ENCODE peak calls at places on chromosomes 13 and 19, in five cellular contexts. Q is CD4-positive, CD25-positive, alpha-beta regulatory T cell; I is AG04450; B is tibial nerve; G is IMR-90. D is an unnamed sample.
A peak's percentile ranks its signal among the peaks of the same experiment; 100 is the strongest.

GRCh38 chr19:6479836-6480398 is 1.7 kb downstream of the DENND1C start:
- DNase-seq in Q (no peak), I (no peak), B (no peak), G (no peak), D (no peak)

GRCh38 chr13:45873491-45874360 is 22.2 kb upstream of the SIAH3 start:
- DNase-seq in Q (no peak), I (no peak), B (no peak), G (no peak), D (no peak)

GRCh38 chr13:83325454-83325853 is 556.8 kb downstream of the SLITRK1 start:
- DNase-seq in Q (no peak), I (peak; percentile 47), B (no peak), G (peak; percentile 86), D (no peak)

GRCh38 chr13:76016799-76017198 is 380.7 kb downstream of the LMO7 start:
- DNase-seq in Q (peak; percentile 28), I (no peak), B (no peak), G (peak; percentile 23), D (peak; percentile 20)

GRCh38 chr19:32421589-32422361 is 16.2 kb downstream of the DPY19L3 start:
- DNase-seq in Q (peak; percentile 38), I (no peak), B (no peak), G (no peak), D (no peak)

GRCh38 chr19:14072535-14073231 is at the start of gene MISP3:
- DNase-seq in Q (peak; percentile 39), I (no peak), B (no peak), G (no peak), D (no peak)

GRCh38 chr13:113968463-113969310 is 5.2 kb downstream of the C13orf46 start:
- DNase-seq in Q (no peak), I (no peak), B (no peak), G (no peak), D (no peak)

GRCh38 chr13:31160857-31161582 is 684 bp downstream of the HSPH1 start:
- DNase-seq in Q (peak; percentile 70), I (peak; percentile 33), B (peak; percentile 19), G (peak; percentile 75), D (no peak)

GRCh38 chr13:80132741-80133601 is 208.0 kb downstream of the SPRY2 start:
- DNase-seq in Q (no peak), I (no peak), B (peak; percentile 13), G (peak; percentile 62), D (no peak)

GRCh38 chr19:33388817-33389573 is 15.5 kb downstream of the CEBPG start:
- DNase-seq in Q (no peak), I (no peak), B (no peak), G (no peak), D (no peak)

GRCh38 chr13:63551731-63552130 is 2136.1 kb upstream of the PCDH20 start:
- DNase-seq in Q (no peak), I (no peak), B (no peak), G (no peak), D (no peak)

GRCh38 chr19:3111586-3112247 is 17.6 kb downstream of the GNA11 start:
- DNase-seq in Q (no peak), I (no peak), B (no peak), G (no peak), D (no peak)

GRCh38 chr19:13621413-13621812 is 115.1 kb upstream of the CACNA1A start:
- DNase-seq in Q (peak; percentile 16), I (peak; percentile 67), B (no peak), G (peak; percentile 96), D (no peak)

GRCh38 chr13:57123660-57124059 is 17.1 kb upstream of the PRR20A start:
- DNase-seq in Q (no peak), I (no peak), B (no peak), G (no peak), D (no peak)

GRCh38 chr19:51093066-51093465 is 10.4 kb upstream of the KLK14 start:
- DNase-seq in Q (no peak), I (no peak), B (no peak), G (no peak), D (no peak)

GRCh38 chr13:51034906-51035305 is 76.2 kb downstream of the C13orf42 start:
- DNase-seq in Q (no peak), I (no peak), B (no peak), G (no peak), D (no peak)

GRCh38 chr13:35857769-35858168 is 273.4 kb downstream of the DCLK1 start:
- DNase-seq in Q (no peak), I (no peak), B (no peak), G (peak; percentile 32), D (no peak)

GRCh38 chr13:110187501-110188161 is 119.3 kb downstream of the COL4A1 start:
- DNase-seq in Q (no peak), I (peak; percentile 15), B (no peak), G (peak; percentile 78), D (no peak)

GRCh38 chr19:51772977-51773376 is 12.0 kb downstream of the FPR2 start:
- DNase-seq in Q (no peak), I (no peak), B (no peak), G (no peak), D (no peak)

GRCh38 chr13:52084971-52085370 is 43.9 kb downstream of the NEK5 start:
- DNase-seq in Q (no peak), I (no peak), B (no peak), G (no peak), D (no peak)

GRCh38 chr13:24066405-24067292 is 93.9 kb upstream of the SPATA13 start:
- DNase-seq in Q (no peak), I (no peak), B (no peak), G (no peak), D (no peak)

GRCh38 chr19:4952945-4953344 is 16.0 kb upstream of the KDM4B start:
- DNase-seq in Q (no peak), I (no peak), B (no peak), G (no peak), D (no peak)

GRCh38 chr13:42398542-42398941 is 126.6 kb downstream of the AKAP11 start:
- DNase-seq in Q (no peak), I (no peak), B (no peak), G (no peak), D (no peak)

GRCh38 chr13:51797664-51798488 is 6.1 kb downstream of the DHRS12 start:
- DNase-seq in Q (peak; percentile 83), I (no peak), B (no peak), G (peak; percentile 69), D (peak; percentile 64)

GRCh38 chr19:7679017-7679720 is 1.5 kb upstream of the TRAPPC5 start:
- DNase-seq in Q (peak; percentile 81), I (no peak), B (no peak), G (no peak), D (peak; percentile 75)

GRCh38 chr13:24341439-24341838 is 32.1 kb downstream of the C1QTNF9 start:
- DNase-seq in Q (no peak), I (no peak), B (no peak), G (peak; percentile 46), D (no peak)

GRCh38 chr19:45492627-45493470 is 4.0 kb downstream of the RTN2 start:
- DNase-seq in Q (no peak), I (no peak), B (no peak), G (peak; percentile 80), D (no peak)

GRCh38 chr19:49486710-49487276 is 615 bp upstream of the RPL13A start:
- DNase-seq in Q (no peak), I (no peak), B (no peak), G (no peak), D (no peak)
- H3K4me3 ChIP-seq in Q (no peak overlapping the region), I (no peak overlapping the region), B (peak overlapping the region; percentile 33), G (no peak overlapping the region), D (peak overlapping the region; percentile 45)

DNA sequence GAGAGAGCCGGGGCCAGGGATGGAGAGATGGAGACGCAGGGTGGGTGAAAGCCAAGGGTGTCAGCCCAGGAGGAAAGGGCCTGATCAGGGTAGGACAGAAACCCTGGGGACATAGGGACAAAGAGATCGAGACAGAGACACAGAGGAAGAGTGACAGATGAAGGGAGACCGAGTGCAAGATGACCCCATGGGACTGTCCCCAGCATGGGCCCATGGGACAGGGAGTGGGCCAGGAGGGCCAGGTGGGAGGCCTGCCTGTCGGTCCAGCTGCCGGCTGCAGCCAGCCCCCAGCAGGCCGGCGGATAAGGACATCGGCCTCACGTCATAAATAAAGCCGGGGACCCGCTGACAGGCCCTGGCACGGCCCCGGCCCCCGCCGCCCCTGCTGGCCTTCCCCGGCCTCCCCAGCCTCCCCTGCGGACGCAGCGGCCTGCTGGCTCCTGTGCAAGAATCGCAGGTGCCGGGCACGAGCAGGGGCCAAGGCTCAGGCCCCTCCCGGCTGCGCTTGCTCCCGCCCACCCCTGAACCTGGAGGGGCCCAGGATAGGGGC is 6.3 kb downstream of the REX1BD start:
- DNase-seq in Q (no peak), I (no peak), B (no peak), G (no peak), D (no peak)
- H3K4me3 ChIP-seq in Q (peak overlapping the region; percentile 53), I (peak overlapping the region; percentile 46), B (peak overlapping the region; percentile 51), G (peak overlapping the region; percentile 20), D (no peak overlapping the region)

DNA sequence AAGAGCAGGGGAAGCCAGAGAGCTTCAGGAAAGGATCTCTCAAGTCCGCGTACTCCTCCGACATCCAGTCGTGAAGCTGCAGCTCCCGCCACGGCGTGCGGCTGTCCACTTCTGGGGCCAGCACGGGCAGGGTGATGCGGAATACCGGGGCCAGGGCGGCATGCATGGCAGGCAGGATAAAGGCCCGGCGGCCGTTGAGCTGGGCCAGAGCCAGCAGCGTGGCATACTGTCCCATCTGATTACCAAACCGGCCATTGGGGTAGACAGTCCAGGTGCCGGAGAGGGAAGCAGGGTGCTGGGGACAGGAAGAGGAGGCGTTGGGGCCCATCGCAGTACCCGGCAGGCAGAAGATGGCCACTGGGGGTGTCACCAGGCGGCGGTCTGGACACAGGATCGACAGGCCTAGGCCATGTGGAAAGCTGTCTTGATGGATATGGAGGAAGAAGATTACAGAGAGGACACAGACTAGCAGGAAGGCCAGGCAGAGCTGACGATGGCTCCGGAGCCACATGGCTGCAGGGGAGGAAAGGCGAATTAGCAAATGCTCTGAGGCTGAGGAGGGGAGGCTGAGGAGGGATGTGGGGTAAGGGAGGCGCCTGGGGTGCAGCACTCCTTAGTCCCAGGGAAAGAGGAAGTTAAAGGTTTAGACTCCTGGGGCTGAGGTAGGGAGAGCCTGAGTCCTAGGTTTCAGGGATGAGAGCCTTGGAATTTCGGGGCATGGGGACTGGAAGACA is 1.5 kb downstream of the FUT1 start:
- DNase-seq in Q (no peak), I (no peak), B (no peak), G (no peak), D (no peak)
- H3K4me3 ChIP-seq in Q (no peak overlapping the region), I (no peak overlapping the region), B (no peak overlapping the region), G (no peak overlapping the region), D (no peak overlapping the region)

GRCh38 chr19:47132522-47132852 is 1.9 kb downstream of the SAE1 start:
- DNase-seq in Q (no peak), I (no peak), B (no peak), G (no peak), D (no peak)

GRCh38 chr19:47129579-47129978 is 1.1 kb upstream of the SAE1 start:
- DNase-seq in Q (no peak), I (no peak), B (no peak), G (no peak), D (no peak)

GRCh38 chr19:47130589-47131168 is at the start of gene SAE1:
- DNase-seq in Q (peak; percentile 96), I (peak; percentile 98), B (peak; percentile 82), G (peak; percentile 99), D (peak; percentile 96)

GRCh38 chr19:47133021-47133471 is 2.4 kb downstream of the SAE1 start:
- DNase-seq in Q (no peak), I (no peak), B (no peak), G (no peak), D (no peak)

DNA sequence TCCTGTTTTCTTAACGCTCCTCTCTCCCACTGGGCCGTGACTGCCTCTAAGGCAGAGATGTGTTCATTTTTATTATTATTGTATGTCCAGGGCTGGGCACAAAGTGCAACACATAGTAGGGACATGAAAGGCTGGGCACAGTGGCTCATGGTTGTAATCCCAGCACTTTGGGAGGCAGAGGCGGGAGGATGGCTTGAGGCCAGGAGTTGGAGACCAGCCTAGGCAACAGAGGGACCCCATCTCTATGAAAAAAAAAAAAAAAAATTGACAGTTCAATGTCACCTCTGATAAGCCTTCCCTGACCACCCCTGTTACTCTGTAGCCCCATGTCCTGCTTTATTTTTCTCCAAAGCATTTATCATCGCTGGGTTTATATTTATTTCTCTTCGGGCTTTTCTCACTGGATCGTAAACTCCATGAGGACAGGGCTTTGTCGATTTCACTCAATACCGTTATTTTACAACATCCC is 481 bp upstream of the SAE1 start:
- DNase-seq in Q (no peak), I (no peak), B (no peak), G (no peak), D (no peak)
- H3K4me3 ChIP-seq in Q (peak overlapping the region; percentile 61), I (no peak overlapping the region), B (peak overlapping the region; percentile 76), G (peak overlapping the region; percentile 2), D (peak overlapping the region; percentile 98)